ENCODE peak calls at places on chromosome 11, in six cellular contexts. J, K, D, L, H and Z are unnamed samples. For H3K36me3, the result is how much of the 10 kb centered on the place peaks cover.

GRCh38 chr11:117010808-117011540 is 87.3 kb downstream of the SIK3 start:
- DNase-seq in J (peak), K (no peak), D (peak), L (peak), H (no peak), Z (peak)

GRCh38 chr11:64028398-64029115 is 7.2 kb upstream of the FLRT1 start:
- DNase-seq in J (peak), K (peak), D (peak), L (peak), H (no peak), Z (peak)

GRCh38 chr11:70138403-70138802 is 60.3 kb downstream of the ANO1 start:
- DNase-seq in J (no peak), K (no peak), D (no peak), L (no peak), H (no peak), Z (no peak)

GRCh38 chr11:125102544-125102943 is 8.9 kb downstream of the TMEM218 start:
- DNase-seq in J (no peak), K (no peak), D (peak), L (no peak), H (no peak), Z (no peak)

GRCh38 chr11:96464695-96465307 is 75.0 kb downstream of the JRKL start:
- DNase-seq in J (peak), K (peak), D (peak), L (peak), H (peak), Z (peak)

GRCh38 chr11:117861151-117862018 is 15.1 kb downstream of the FXYD6 start:
- DNase-seq in J (no peak), K (peak), D (no peak), L (no peak), H (no peak), Z (no peak)

GRCh38 chr11:19980957-19981669 is 179.2 kb downstream of the DBX1 start:
- DNase-seq in J (peak), K (no peak), D (peak), L (peak), H (peak), Z (peak)

GRCh38 chr11:118947091-118947490 is 9.0 kb upstream of the UPK2 start:
- DNase-seq in J (no peak), K (no peak), D (no peak), L (no peak), H (no peak), Z (no peak)

GRCh38 chr11:132248585-132248984 is 878.2 kb downstream of the NTM start:
- DNase-seq in J (no peak), K (no peak), D (no peak), L (no peak), H (no peak), Z (no peak)

GRCh38 chr11:5938603-5938965 is 3.5 kb upstream of the OR56A3 start:
- DNase-seq in J (no peak), K (no peak), D (no peak), L (no peak), H (no peak), Z (no peak)

GRCh38 chr11:86370922-86371614 is 3.6 kb upstream of the CCDC81 start:
- DNase-seq in J (peak), K (no peak), D (no peak), L (peak), H (peak), Z (peak)

GRCh38 chr11:45578286-45578685 is 87.1 kb downstream of the CHST1 start:
- DNase-seq in J (no peak), K (no peak), D (no peak), L (no peak), H (no peak), Z (no peak)

GRCh38 chr11:124817036-124817435 is 16.8 kb upstream of the MSANTD2 start:
- DNase-seq in J (no peak), K (no peak), D (no peak), L (no peak), H (no peak), Z (no peak)

GRCh38 chr11:119580751-119581150 is 148.2 kb downstream of the NECTIN1 start:
- DNase-seq in J (no peak), K (no peak), D (no peak), L (no peak), H (no peak), Z (no peak)

GRCh38 chr11:6404341-6405038 is 14.2 kb downstream of the SMPD1 start:
- DNase-seq in J (peak), K (peak), D (peak), L (peak), H (no peak), Z (peak)

GRCh38 chr11:26621147-26621546 is 49.1 kb upstream of the MUC15 start:
- DNase-seq in J (peak), K (no peak), D (peak), L (peak), H (no peak), Z (peak)

GRCh38 chr11:16958833-16959232 is 55.4 kb downstream of the PLEKHA7 start:
- DNase-seq in J (no peak), K (no peak), D (no peak), L (no peak), H (no peak), Z (no peak)

GRCh38 chr11:65366340-65366773 is 11.8 kb downstream of the TIGD3 start:
- DNase-seq in J (peak), K (peak), D (peak), L (peak), H (peak), Z (peak)

GRCh38 chr11:66363187-66363601 is 8.4 kb downstream of the SLC29A2 start:
- DNase-seq in J (no peak), K (no peak), D (no peak), L (peak), H (no peak), Z (no peak)

GRCh38 chr11:15969701-15970329 is 386.5 kb downstream of the SOX6 start:
- DNase-seq in J (peak), K (no peak), D (peak), L (peak), H (no peak), Z (peak)

GRCh38 chr11:25927391-25927790 is 404.5 kb upstream of the ANO3 start:
- DNase-seq in J (no peak), K (peak), D (peak), L (no peak), H (no peak), Z (peak)

GRCh38 chr11:65262775-65263174 is 1.0 kb downstream of the POLA2 start:
- DNase-seq in J (no peak), K (no peak), D (no peak), L (peak), H (no peak), Z (no peak)

GRCh38 chr11:112564228-112564955 is 303.7 kb upstream of the PLET1 start:
- DNase-seq in J (peak), K (no peak), D (peak), L (peak), H (peak), Z (peak)

GRCh38 chr11:19740586-19740985 is 27.9 kb downstream of the NAV2 start:
- DNase-seq in J (no peak), K (no peak), D (no peak), L (no peak), H (no peak), Z (no peak)

GRCh38 chr11:122720482-122720881 is 65.0 kb downstream of the UBASH3B start:
- DNase-seq in J (peak), K (peak), D (peak), L (no peak), H (no peak), Z (no peak)

GRCh38 chr11:122714021-122714420 is 58.5 kb downstream of the UBASH3B start:
- DNase-seq in J (no peak), K (no peak), D (no peak), L (no peak), H (no peak), Z (no peak)

GRCh38 chr11:122714484-122714883 is 59.0 kb downstream of the UBASH3B start:
- DNase-seq in J (no peak), K (no peak), D (no peak), L (no peak), H (no peak), Z (no peak)

GRCh38 chr11:122715883-122716282 is 60.4 kb downstream of the UBASH3B start:
- DNase-seq in J (no peak), K (no peak), D (peak), L (no peak), H (no peak), Z (no peak)

GRCh38 chr11:122717264-122717867 is 61.8 kb downstream of the UBASH3B start:
- DNase-seq in J (no peak), K (no peak), D (no peak), L (no peak), H (no peak), Z (no peak)
- H3K4me2 ChIP-seq in J (no peak), K (no peak), D (no peak), L (no peak), H (no peak), Z (no peak)

DNA sequence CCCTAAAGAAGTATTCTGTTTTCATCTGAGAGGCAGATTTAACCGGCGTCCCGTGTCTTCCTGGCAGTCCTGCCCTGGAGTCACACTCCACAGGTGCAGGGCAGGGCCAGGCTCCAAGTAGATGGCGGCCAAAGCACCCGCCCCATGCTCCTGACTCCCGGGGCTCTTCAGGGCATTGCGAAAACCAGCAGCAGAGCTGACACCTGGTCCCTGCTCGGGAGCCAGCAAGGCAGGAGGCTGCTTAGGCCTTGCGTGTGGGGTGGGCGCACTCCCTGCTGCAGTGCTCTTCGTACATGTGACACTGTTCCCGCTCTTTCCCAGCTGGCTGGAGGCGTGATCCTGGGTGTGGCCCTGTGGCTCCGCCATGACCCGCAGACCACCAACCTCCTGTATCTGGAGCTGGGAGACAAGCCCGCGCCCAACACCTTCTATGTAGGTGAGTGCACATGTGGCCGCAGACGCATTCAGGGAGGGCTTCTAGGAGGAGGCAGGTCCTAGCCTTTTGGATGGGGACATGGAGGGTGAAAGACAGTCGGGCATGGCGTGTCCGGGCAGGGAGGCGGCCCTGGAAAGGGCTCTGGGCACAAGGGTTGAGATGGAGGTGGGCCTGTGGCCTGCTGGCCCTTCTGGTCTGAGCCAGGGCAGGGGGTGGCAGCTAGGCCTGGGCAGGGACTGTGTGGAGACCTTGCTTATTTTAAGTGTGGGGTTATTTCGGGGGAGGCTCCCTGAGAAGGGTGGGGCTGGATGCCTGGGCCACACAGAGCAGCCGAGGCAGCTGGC is 10.3 kb upstream of the TSSC4 start:
- DNase-seq in J (no peak), K (no peak), D (no peak), L (no peak), H (no peak), Z (no peak)
- H3K36me3 ChIP-seq in J (under half), K (under half), D (half or more), L (under half), H (under half), Z (under half)

GRCh38 chr11:75894036-75894585 is 79.1 kb downstream of the UVRAG start:
- DNase-seq in J (no peak), K (no peak), D (no peak), L (no peak), H (no peak), Z (no peak)

GRCh38 chr11:75896843-75897419 is 81.9 kb downstream of the UVRAG start:
- DNase-seq in J (peak), K (peak), D (peak), L (peak), H (peak), Z (peak)

GRCh38 chr11:75891947-75892739 is 77.1 kb downstream of the UVRAG start:
- DNase-seq in J (no peak), K (no peak), D (no peak), L (no peak), H (no peak), Z (no peak)

GRCh38 chr11:75888391-75888790 is 73.4 kb downstream of the UVRAG start:
- DNase-seq in J (no peak), K (no peak), D (no peak), L (no peak), H (no peak), Z (no peak)

GRCh38 chr11:75893202-75893601 is 78.2 kb downstream of the UVRAG start:
- DNase-seq in J (no peak), K (no peak), D (no peak), L (no peak), H (no peak), Z (no peak)
- H3K4me2 ChIP-seq in J (no peak), K (no peak), D (peak), L (no peak), H (no peak), Z (no peak)

GRCh38 chr11:8641332-8641731 is 41.1 kb downstream of the TRIM66 start:
- DNase-seq in J (no peak), K (no peak), D (no peak), L (no peak), H (no peak), Z (no peak)
- H3K36me3 ChIP-seq in J (under half), K (under half), D (half or more), L (under half), H (under half), Z (under half)

GRCh38 chr11:12183827-12184620 is 73.6 kb downstream of the MICAL2 start:
- DNase-seq in J (no peak), K (no peak), D (no peak), L (no peak), H (no peak), Z (no peak)
- H3K4me2 ChIP-seq in J (peak), K (no peak), D (no peak), L (peak), H (no peak), Z (no peak)

GRCh38 chr11:32935462-32936029 is 42.9 kb downstream of the QSER1 start:
- DNase-seq in J (no peak), K (no peak), D (no peak), L (peak), H (no peak), Z (peak)

GRCh38 chr11:32939866-32940265 is 47.3 kb downstream of the QSER1 start:
- DNase-seq in J (no peak), K (no peak), D (no peak), L (peak), H (no peak), Z (no peak)

GRCh38 chr11:32940865-32941264 is 48.3 kb downstream of the QSER1 start:
- DNase-seq in J (no peak), K (no peak), D (no peak), L (no peak), H (no peak), Z (no peak)

DNA sequence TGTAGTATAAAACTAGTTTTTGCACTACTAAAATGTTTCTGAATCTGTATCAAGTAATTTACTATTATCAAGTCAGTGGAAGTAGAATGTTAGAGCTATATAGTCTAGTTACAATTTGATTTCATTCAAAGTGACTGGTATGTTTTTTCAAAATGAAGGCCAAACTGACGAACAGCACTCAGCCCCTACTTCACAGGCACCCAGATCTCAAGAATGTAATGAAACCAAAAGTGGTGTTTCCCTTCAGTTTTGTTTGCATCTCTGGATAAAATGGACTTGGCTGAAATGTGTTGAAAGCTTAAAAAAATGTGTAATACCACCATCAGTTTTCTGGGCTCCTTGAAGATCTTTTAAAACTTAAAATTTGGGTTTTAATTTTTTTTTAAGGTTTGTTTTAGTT is 46.4 kb downstream of the QSER1 start:
- DNase-seq in J (no peak), K (no peak), D (peak), L (no peak), H (no peak), Z (no peak)
- H3K36me3 ChIP-seq in J (under half), K (under half), D (under half), L (under half), H (under half), Z (under half)

DNA sequence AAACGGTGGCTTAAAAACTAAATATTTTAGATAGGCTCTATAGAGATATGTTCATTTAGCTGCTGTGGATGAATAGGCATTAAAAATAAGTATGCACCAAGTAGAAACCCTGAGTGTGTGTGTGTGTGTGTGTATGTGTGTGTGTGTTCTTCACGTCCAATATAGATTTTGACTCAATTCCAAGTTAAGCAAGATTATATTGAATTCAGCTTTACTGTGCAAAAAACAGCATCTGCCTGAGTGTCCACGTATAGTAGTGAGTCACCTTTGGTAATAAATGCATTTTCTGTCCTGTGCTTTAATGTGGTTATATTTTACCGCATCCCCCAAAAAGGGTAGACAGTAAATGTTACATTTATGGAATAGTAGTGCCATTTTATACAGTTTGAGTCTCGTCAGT is 71.2 kb downstream of the PDHX start:
- DNase-seq in J (peak), K (no peak), D (peak), L (peak), H (no peak), Z (peak)
- H3K4me2 ChIP-seq in J (peak), K (no peak), D (no peak), L (no peak), H (no peak), Z (no peak)

GRCh38 chr11:128481135-128481534 is 106.2 kb downstream of the ETS1 start:
- DNase-seq in J (peak), K (no peak), D (peak), L (peak), H (no peak), Z (peak)

GRCh38 chr11:128483211-128483788 is 104.1 kb downstream of the ETS1 start:
- DNase-seq in J (no peak), K (no peak), D (no peak), L (no peak), H (no peak), Z (no peak)

GRCh38 chr11:128482092-128482491 is 105.3 kb downstream of the ETS1 start:
- DNase-seq in J (no peak), K (no peak), D (no peak), L (no peak), H (no peak), Z (no peak)

GRCh38 chr11:128482512-128483191 is 104.7 kb downstream of the ETS1 start:
- DNase-seq in J (peak), K (no peak), D (peak), L (peak), H (no peak), Z (peak)

DNA sequence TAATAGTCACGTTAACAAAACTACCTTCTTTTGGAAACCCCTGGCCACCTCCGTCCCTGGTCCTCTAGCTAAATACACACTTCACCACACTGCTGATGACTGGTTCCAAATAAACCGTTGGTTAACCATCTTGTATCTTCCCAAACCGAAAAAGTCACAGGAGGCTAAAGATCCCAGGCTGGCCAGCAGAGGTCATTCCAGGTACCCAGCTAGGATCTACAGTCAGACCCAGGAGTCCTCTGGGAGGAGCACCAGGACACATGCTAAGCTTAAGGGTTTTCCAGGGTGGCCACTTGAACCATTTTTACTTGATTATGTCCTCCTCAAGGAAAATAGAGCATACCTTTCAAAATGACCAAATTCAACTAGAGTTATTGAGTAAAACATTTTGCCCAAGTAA is 103.2 kb downstream of the ETS1 start:
- DNase-seq in J (no peak), K (no peak), D (no peak), L (no peak), H (no peak), Z (no peak)
- H3K36me3 ChIP-seq in J (half or more), K (under half), D (half or more), L (half or more), H (under half), Z (under half)

GRCh38 chr11:68903631-68904457 is at the start of the genes IGHMBP2 and MRPL21:
- DNase-seq in J (peak), K (peak), D (peak), L (peak), H (peak), Z (peak)
- H3K4me2 ChIP-seq in J (peak), K (peak), D (peak), L (peak), H (peak), Z (peak)

GRCh38 chr11:60929774-60930173 is 5.5 kb downstream of the TMEM132A start:
- DNase-seq in J (no peak), K (no peak), D (no peak), L (no peak), H (no peak), Z (no peak)
- H3K36me3 ChIP-seq in J (under half), K (under half), D (under half), L (under half), H (under half), Z (under half)